ENCODE peak calls at places on chromosomes 3 and 15, in four cellular contexts. S is IMR-90, C is H1, E is H9. M is an unnamed sample.

GRCh38 chr3:123297627-123297899 is 95.8 kb downstream of the SEC22A start:
- DNase-seq in S (no peak), C (no peak), E (no peak), M (peak; percentile 48)

GRCh38 chr3:18127864-18128185 is 297.3 kb downstream of the SATB1 start:
- DNase-seq in S (no peak), C (no peak), E (no peak), M (no peak)

GRCh38 chr15:48644827-48645557 is 517 bp downstream of the FBN1 start:
- DNase-seq in S (peak; percentile 62), C (no peak), E (peak; percentile 52), M (peak; percentile 84)

GRCh38 chr3:6035626-6036025 is 825.3 kb upstream of the GRM7 start:
- DNase-seq in S (no peak), C (no peak), E (no peak), M (no peak)

GRCh38 chr15:55434989-55435825 is 26.9 kb downstream of the PIERCE2 start:
- DNase-seq in S (peak; percentile 64), C (peak; percentile 7), E (no peak), M (peak; percentile 78)

GRCh38 chr3:66463734-66464511 is 36.9 kb downstream of the LRIG1 start:
- DNase-seq in S (no peak), C (no peak), E (no peak), M (no peak)

GRCh38 chr15:50358805-50359204 is 3.8 kb upstream of the GABPB1 start:
- DNase-seq in S (peak; percentile 59), C (no peak), E (peak; percentile 36), M (peak; percentile 83)

GRCh38 chr15:83846847-83847246 is 192.9 kb downstream of the ADAMTSL3 start:
- DNase-seq in S (peak; percentile 94), C (no peak), E (no peak), M (no peak)

GRCh38 chr3:178795349-178795748 is 259.1 kb downstream of the KCNMB2 start:
- DNase-seq in S (no peak), C (peak; percentile 9), E (peak; percentile 37), M (peak; percentile 78)

GRCh38 chr15:84001037-84001436 is 234.5 kb upstream of the GOLGA6L4 start:
- DNase-seq in S (no peak), C (no peak), E (no peak), M (no peak)

GRCh38 chr3:28850186-28850585 is 430.7 kb upstream of the RBMS3 start:
- DNase-seq in S (no peak), C (no peak), E (no peak), M (peak; percentile 46)

GRCh38 chr3:61466357-61466756 is 95.0 kb upstream of the PTPRG start:
- DNase-seq in S (no peak), C (no peak), E (no peak), M (no peak)

GRCh38 chr3:78258798-78259197 is 1218.9 kb downstream of the ROBO2 start:
- DNase-seq in S (peak; percentile 90), C (no peak), E (no peak), M (peak; percentile 75)

GRCh38 chr15:50141856-50142255 is 22.8 kb upstream of the ATP8B4 start:
- DNase-seq in S (no peak), C (no peak), E (no peak), M (no peak)

GRCh38 chr3:171195686-171196085 is 169.2 kb upstream of the SLC2A2 start:
- DNase-seq in S (no peak), C (no peak), E (no peak), M (no peak)

GRCh38 chr3:196620228-196620627 is 19.3 kb upstream of the NRROS start:
- DNase-seq in S (no peak), C (no peak), E (no peak), M (no peak)

GRCh38 chr15:99054892-99055291 is 47.3 kb upstream of the PGPEP1L start:
- DNase-seq in S (no peak), C (no peak), E (peak; percentile 46), M (peak; percentile 57)

GRCh38 chr3:181379278-181379677 is 332.4 kb upstream of the SOX2 start:
- DNase-seq in S (no peak), C (no peak), E (no peak), M (no peak)

GRCh38 chr15:76682833-76683232 is 222.3 kb downstream of the SCAPER start:
- DNase-seq in S (no peak), C (no peak), E (no peak), M (no peak)

GRCh38 chr15:48559270-48559669 is 86.2 kb downstream of the FBN1 start:
- DNase-seq in S (peak; percentile 87), C (no peak), E (no peak), M (peak; percentile 63)

GRCh38 chr3:129481783-129482332 is 41.8 kb downstream of the IFT122 start:
- DNase-seq in S (no peak), C (no peak), E (no peak), M (peak; percentile 69)

GRCh38 chr15:69039516-69040225 is 25.2 kb downstream of the NOX5 start:
- DNase-seq in S (no peak), C (no peak), E (no peak), M (no peak)

GRCh38 chr3:65126527-65127440 is 439.0 kb upstream of the ADAMTS9 start:
- DNase-seq in S (peak; percentile 10), C (no peak), E (no peak), M (no peak)

GRCh38 chr3:188274249-188274915 is 120.4 kb downstream of the LPP start:
- DNase-seq in S (peak; percentile 60), C (no peak), E (no peak), M (no peak)

GRCh38 chr3:127630811-127631714 is 2.1 kb downstream of the PODXL2 start:
- DNase-seq in S (no peak), C (no peak), E (no peak), M (no peak)

GRCh38 chr3:32614956-32615355 is 44.3 kb upstream of the DYNC1LI1 start:
- DNase-seq in S (peak; percentile 93), C (no peak), E (no peak), M (no peak)

GRCh38 chr15:22904736-22905135 is 66.3 kb downstream of the NIPA2 start:
- DNase-seq in S (no peak), C (no peak), E (no peak), M (no peak)

GRCh38 chr3:152283492-152284381 is 15.0 kb downstream of the MBNL1 start:
- DNase-seq in S (no peak), C (no peak), E (no peak), M (no peak)

GRCh38 chr3:119258915-119259314 is 18.2 kb upstream of the B4GALT4 start:
- DNase-seq in S (no peak), C (no peak), E (no peak), M (no peak)

GRCh38 chr3:136783708-136784191 is 31.6 kb upstream of the STAG1 start:
- DNase-seq in S (peak; percentile 35), C (no peak), E (no peak), M (no peak)

GRCh38 chr15:70023064-70023768 is 74.5 kb downstream of the TLE3 start:
- DNase-seq in S (peak; percentile 75), C (no peak), E (no peak), M (peak; percentile 78)

GRCh38 chr3:4509983-4510755 is 17.0 kb downstream of the ITPR1 start:
- DNase-seq in S (no peak), C (no peak), E (no peak), M (no peak)

GRCh38 chr3:126531051-126531330 is 7.0 kb downstream of the CHST13 start:
- DNase-seq in S (no peak), C (no peak), E (no peak), M (no peak)

GRCh38 chr3:60746690-60747416 is 504.4 kb downstream of the FHIT start:
- DNase-seq in S (peak; percentile 16), C (no peak), E (no peak), M (no peak)

DNA sequence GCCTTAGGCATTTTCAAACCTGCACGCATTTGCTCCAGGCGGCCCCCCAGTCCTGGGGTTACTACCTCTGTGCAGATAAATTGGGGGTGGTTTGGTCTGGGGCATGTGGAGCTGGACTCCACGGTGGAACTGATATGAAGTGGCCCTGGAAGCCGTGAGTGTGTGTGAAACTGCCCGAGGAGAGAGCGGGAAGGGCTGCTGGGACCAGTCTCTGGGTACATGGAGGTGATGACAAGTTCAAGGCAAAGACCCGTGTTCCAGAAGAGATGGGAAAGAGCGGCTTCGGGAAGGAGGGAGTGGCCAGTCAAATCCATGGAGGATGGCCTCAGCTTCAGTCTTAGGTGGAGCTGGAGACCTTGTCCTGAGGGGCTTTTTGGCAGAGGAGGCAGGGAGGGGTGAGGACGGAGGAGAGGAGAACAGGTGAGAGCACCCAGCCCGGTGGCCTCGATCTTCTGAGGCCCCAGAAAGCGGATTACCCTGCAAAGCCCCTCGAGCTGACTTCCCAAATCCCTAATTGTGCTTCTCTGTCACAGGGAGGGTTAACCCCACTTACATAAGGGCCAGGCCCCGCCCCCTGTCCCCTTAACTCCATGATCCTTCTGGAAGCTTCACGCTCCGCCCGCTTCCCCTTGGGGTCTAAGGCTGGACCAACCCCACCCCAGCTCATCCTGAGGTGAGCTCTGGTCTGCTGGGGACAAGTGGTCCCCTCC is 1.9 kb upstream of the NR2E3 start:
- DNase-seq in S (no peak), C (no peak), E (no peak), M (no peak)
- H2BK5ac ChIP-seq in S (no peak overlapping the region), C (peak overlapping the region; percentile 93), E (no peak overlapping the region), M (no peak overlapping the region)

GRCh38 chr15:100730655-100731240 is 128.4 kb downstream of the ASB7 start:
- DNase-seq in S (no peak), C (no peak), E (no peak), M (no peak)
- H4K5ac ChIP-seq in S (no peak overlapping the region), C (no peak overlapping the region), E (no peak overlapping the region), M (no peak overlapping the region)

DNA sequence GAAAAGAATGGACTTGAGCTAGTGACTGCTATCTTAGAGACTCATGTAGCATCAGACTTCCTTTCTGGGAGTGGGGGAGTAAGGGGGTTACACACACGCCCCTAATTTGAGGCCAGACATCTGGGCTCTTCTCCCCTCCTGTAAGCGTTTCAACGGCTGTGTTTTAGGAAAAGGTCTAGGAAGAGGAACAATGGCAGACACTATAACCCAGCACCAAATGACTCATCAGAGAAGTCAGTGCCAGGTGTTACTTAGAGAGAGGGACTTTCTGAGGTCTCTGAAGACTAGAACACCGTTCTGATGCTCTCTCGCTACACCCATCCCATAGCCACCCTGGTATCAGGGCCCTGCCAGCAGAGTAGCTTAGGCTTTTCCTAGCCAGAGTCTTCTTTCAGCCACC is 65.5 kb downstream of the SSUH2 start:
- DNase-seq in S (peak; percentile 42), C (no peak), E (no peak), M (no peak)
- H3K4me2 ChIP-seq in S (no peak overlapping the region), C (no peak overlapping the region), E (no peak overlapping the region), M (no peak overlapping the region)

GRCh38 chr3:48636149-48636548 is 888 bp upstream of the SLC26A6 start:
- DNase-seq in S (no peak), C (no peak), E (no peak), M (peak; percentile 24)

GRCh38 chr3:48633256-48633655 is 2.0 kb downstream of the SLC26A6 start:
- DNase-seq in S (no peak), C (no peak), E (no peak), M (no peak)

GRCh38 chr3:48635222-48636021 is at the start of gene SLC26A6:
- DNase-seq in S (peak; percentile 93), C (peak; percentile 90), E (peak; percentile 98), M (peak; percentile 99)

GRCh38 chr3:48633743-48634142 is 1.5 kb downstream of the SLC26A6 start:
- DNase-seq in S (no peak), C (no peak), E (no peak), M (no peak)

GRCh38 chr3:48634661-48635221 is 520 bp downstream of the SLC26A6 start:
- DNase-seq in S (peak; percentile 51), C (peak; percentile 46), E (peak; percentile 74), M (peak; percentile 83)
- H2BK5ac ChIP-seq in S (peak overlapping the region; percentile 70), C (peak overlapping the region; percentile 83), E (no peak overlapping the region), M (peak overlapping the region; percentile 79)

M was measured in mesendoderm.